ENCODE peak calls at places on chromosomes 6 and 20, in eight cellular contexts. I is PC-9, Q is AG04449, T is cardiac muscle cell, S is sigmoid colon, K is HFFc6, H is nephron progenitor cell, O is AG04450. E is an unnamed sample.
A peak's percentile ranks its signal among the peaks of the same experiment; 100 is the strongest.

GRCh38 chr6:133756046-133756445 is 132.9 kb upstream of the TCF21 start:
- DNase-seq in S (no peak), K (peak; percentile 47), O (no peak), T (no peak), I (no peak), H (no peak), Q (no peak), E (no peak)

GRCh38 chr6:152922706-152923105 is 60.1 kb downstream of the FBXO5 start:
- DNase-seq in Q (no peak), S (no peak), T (no peak), K (no peak), I (no peak), H (no peak), O (no peak), E (no peak)

GRCh38 chr6:27575594-27576361 is 102.9 kb upstream of the ZNF184 start:
- DNase-seq in T (no peak), H (no peak), Q (no peak), I (no peak), O (no peak), S (no peak), K (peak; percentile 13), E (no peak)

GRCh38 chr20:43538855-43539700 is 19.7 kb upstream of the SGK2 start:
- DNase-seq in S (no peak), Q (no peak), K (no peak), H (no peak), T (no peak), O (no peak), I (no peak), E (no peak)

GRCh38 chr6:158737710-158738615 is 81.2 kb downstream of the EZR start:
- DNase-seq in Q (no peak), I (peak; percentile 91), T (no peak), K (peak; percentile 42), O (no peak), H (no peak), S (no peak), E (no peak)

GRCh38 chr6:36076178-36077088 is 48.8 kb downstream of the MAPK14 start:
- DNase-seq in O (no peak), Q (no peak), I (no peak), S (no peak), T (no peak), H (no peak), K (no peak), E (no peak)

GRCh38 chr6:140436023-140436811 is 1061.8 kb upstream of the CITED2 start:
- DNase-seq in H (no peak), S (no peak), Q (peak; percentile 77), I (peak; percentile 35), K (peak; percentile 90), T (peak; percentile 79), O (peak; percentile 32), E (no peak)

GRCh38 chr20:19407731-19408130 is 195.3 kb downstream of the SLC24A3 start:
- DNase-seq in K (no peak), Q (no peak), T (no peak), I (peak; percentile 70), H (no peak), O (no peak), S (no peak), E (no peak)

GRCh38 chr6:109351231-109352132 is 30.8 kb downstream of the CD164 start:
- DNase-seq in T (no peak), K (no peak), I (no peak), O (no peak), Q (no peak), H (no peak), S (no peak), E (peak; percentile 4)

GRCh38 chr6:80886475-80886874 is 780.0 kb downstream of the BCKDHB start:
- DNase-seq in K (no peak), Q (no peak), I (no peak), H (no peak), O (no peak), T (no peak), S (no peak), E (no peak)

GRCh38 chr6:57013501-57013900 is 33.0 kb upstream of the KIAA1586 start:
- DNase-seq in S (no peak), I (no peak), H (no peak), K (peak; percentile 82), T (no peak), Q (peak; percentile 19), O (peak; percentile 30), E (no peak)

GRCh38 chr6:169940554-169941290 is 189.3 kb downstream of the ERMARD start:
- DNase-seq in I (no peak), H (peak; percentile 76), S (no peak), Q (no peak), O (no peak), T (no peak), K (no peak), E (no peak)

GRCh38 chr20:42906120-42906519 is 283.6 kb downstream of the PTPRT start:
- DNase-seq in H (no peak), O (no peak), Q (no peak), T (no peak), S (no peak), K (no peak), I (no peak), E (no peak)

GRCh38 chr20:12064540-12064939 is 146.8 kb downstream of the BTBD3 start:
- DNase-seq in S (no peak), K (no peak), O (no peak), T (no peak), H (no peak), Q (no peak), I (no peak), E (no peak)

GRCh38 chr6:91181416-91181815 is 594.5 kb upstream of the MAP3K7 start:
- DNase-seq in T (peak; percentile 9), H (no peak), S (no peak), I (no peak), Q (no peak), K (no peak), O (no peak), E (no peak)

GRCh38 chr6:132132420-132132819 is 181.2 kb upstream of the CCN2 start:
- DNase-seq in H (no peak), Q (no peak), I (peak; percentile 15), T (peak; percentile 11), O (no peak), K (peak; percentile 51), S (no peak), E (no peak)

GRCh38 chr6:168050861-168051586 is 28.0 kb downstream of the FRMD1 start:
- DNase-seq in O (no peak), K (no peak), S (no peak), T (no peak), Q (no peak), H (no peak), I (no peak), E (no peak)
- TF ChIP-seq CTCF in O (peak; percentile 31), K (no peak), S (no peak), T (peak; percentile 35), Q (peak; percentile 40), H (no peak), I (no peak), E (no peak)

DNA sequence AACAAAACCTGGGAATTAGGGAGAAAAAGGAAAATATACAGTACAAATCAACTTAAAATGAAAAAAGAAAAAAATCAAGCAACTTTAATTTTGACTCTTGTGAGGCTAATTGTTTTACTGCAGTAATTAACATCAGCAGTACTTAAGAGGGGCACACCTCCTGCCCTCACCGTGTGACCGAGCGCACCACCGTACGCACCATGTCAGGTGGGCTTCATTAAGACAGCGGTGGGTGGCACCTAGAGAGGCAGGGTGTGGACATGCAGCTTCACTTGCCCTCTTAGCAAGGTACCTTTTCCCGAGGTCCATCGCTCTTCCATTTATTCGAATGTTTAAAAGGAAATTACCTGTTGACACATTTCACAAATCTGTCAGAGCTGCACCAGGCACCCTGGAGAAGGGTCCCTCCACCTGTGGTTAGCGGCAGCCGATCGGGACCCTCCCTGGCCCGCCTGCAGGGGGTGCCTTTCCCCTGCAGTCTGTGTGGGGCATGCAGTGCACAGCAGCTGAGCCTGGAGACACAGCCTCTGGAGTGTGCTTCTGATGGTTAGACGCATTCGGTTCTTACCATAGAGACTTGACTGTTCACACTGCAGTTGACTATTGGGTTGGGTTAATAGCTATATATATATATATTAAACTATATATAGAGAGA is 184.1 kb downstream of the TMEM242 start:
- DNase-seq in S (no peak), O (no peak), K (no peak), H (no peak), Q (no peak), T (peak; percentile 31), I (no peak), E (no peak)
- TF ChIP-seq CTCF in S (no peak), O (peak; percentile 16), K (peak; percentile 55), H (peak; percentile 37), Q (peak; percentile 12), T (peak; percentile 24), I (no peak), E (no peak)

DNA sequence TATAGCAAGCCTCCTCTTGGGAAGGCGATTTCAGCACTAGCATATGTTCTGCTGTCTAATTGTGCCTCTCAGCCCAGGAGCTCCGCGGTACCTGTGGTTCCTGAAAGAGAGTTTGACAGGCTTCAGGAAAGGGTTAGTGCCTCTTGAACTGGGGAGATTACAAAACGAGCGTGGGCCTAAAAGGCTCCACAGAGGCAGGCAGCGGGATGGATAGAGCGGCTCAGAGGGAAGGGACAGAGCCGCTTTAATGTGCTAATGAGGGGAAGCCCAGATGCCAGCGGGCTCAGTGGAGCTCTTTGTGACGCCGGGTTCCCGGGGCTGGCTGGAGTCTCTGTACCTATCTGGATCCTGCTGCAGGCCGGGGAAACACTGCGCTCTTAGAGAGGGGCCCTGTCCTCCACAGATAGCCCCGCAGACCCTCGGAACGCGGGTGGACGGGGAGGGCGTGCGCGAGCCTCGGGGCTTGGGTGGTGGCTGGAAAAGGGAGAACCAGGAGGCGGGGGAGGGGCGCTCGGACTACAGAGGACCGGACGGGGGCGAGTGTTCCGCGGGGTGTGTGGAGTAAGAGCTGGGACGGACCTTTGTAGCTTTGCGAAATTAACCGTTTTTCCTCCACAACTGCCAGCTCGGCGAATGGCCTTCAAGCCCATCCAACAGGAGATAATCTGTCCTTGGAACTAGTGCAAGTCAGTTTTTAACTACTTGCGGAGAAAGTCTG is 12.9 kb downstream of the SLC35F1 start:
- DNase-seq in Q (no peak), H (peak; percentile 73), K (no peak), O (no peak), S (no peak), T (peak; percentile 80), I (no peak), E (peak; percentile 11)
- TF ChIP-seq CTCF in Q (no peak), H (no peak), K (no peak), O (no peak), S (no peak), T (no peak), I (no peak), E (no peak)

GRCh38 chr6:5014072-5014561 is 10.3 kb upstream of the RPP40 start:
- DNase-seq in S (no peak), O (no peak), Q (no peak), I (no peak), H (no peak), T (no peak), K (no peak), E (no peak)

GRCh38 chr6:5011346-5011745 is 7.5 kb upstream of the RPP40 start:
- DNase-seq in K (no peak), H (no peak), T (no peak), Q (no peak), I (no peak), O (no peak), S (no peak), E (no peak)

GRCh38 chr6:5007531-5007930 is 3.7 kb upstream of the RPP40 start:
- DNase-seq in S (no peak), O (no peak), I (no peak), K (no peak), Q (no peak), T (no peak), H (no peak), E (no peak)

DNA sequence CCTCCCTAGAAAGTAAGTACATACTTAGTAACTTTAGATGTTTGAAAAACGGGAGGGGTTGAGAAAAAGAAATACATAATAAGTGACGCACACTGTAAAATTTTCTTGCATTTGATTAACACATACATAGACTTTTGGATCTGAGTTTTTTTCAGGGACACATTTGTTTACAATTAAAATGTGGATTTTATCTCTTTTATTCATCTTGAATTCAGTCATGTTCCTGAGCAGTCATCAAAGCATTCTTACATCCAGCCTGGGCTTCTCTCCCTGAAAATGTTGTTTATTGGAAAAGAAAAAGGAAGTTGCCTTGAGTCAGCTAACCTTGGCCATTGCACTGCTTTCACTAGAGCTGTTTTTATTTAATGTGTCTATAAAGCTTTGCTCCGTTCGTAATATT is 8.7 kb upstream of the RPP40 start:
- DNase-seq in Q (no peak), O (no peak), K (peak; percentile 55), I (no peak), T (no peak), S (no peak), H (no peak), E (no peak)
- TF ChIP-seq CTCF in Q (no peak), O (no peak), K (no peak), I (no peak), T (no peak), S (no peak), H (no peak), E (no peak)